ENCODE peak calls at places on chromosome 14, in eight cellular contexts. D is choroid plexus epithelial cell, K is mucosa of descending colon, W is ovary, R is astrocyte of the cerebellum, Y is tibial nerve, F is HepG2, O is right lobe of liver. H is an unnamed sample.

GRCh38 chr14:53048631-53049030 is 97.8 kb upstream of the FERMT2 start:
- DNase-seq in O (no peak), Y (no peak), R (no peak), K (no peak), D (no peak), W (no peak), F (no peak), H (no peak)

GRCh38 chr14:75824328-75824727 is 157.5 kb downstream of the TGFB3 start:
- DNase-seq in R (no peak), F (no peak), O (no peak), K (no peak), D (no peak), W (no peak), Y (no peak), H (no peak)

GRCh38 chr14:47186491-47186890 is 488.9 kb downstream of the MDGA2 start:
- DNase-seq in F (no peak), R (peak), K (no peak), Y (no peak), D (peak), W (no peak), O (no peak), H (no peak)

GRCh38 chr14:68787235-68787727 is 5.6 kb downstream of the ZFP36L1 start:
- DNase-seq in D (no peak), K (no peak), F (no peak), R (no peak), Y (no peak), O (no peak), W (peak), H (no peak)

GRCh38 chr14:59464651-59465569 is at the start of gene GPR135:
- DNase-seq in D (peak), R (no peak), K (peak), W (peak), Y (peak), F (peak), O (peak), H (peak)

GRCh38 chr14:101734241-101734847 is 27.2 kb upstream of the PPP2R5C start:
- DNase-seq in R (no peak), W (no peak), O (no peak), F (no peak), K (no peak), D (no peak), Y (no peak), H (peak)

GRCh38 chr14:33525626-33526025 is 425.2 kb downstream of the EGLN3 start:
- DNase-seq in O (no peak), F (no peak), K (no peak), D (peak), W (no peak), R (no peak), Y (no peak), H (no peak)

GRCh38 chr14:71289536-71289935 is 382.3 kb downstream of the PCNX1 start:
- DNase-seq in O (no peak), Y (no peak), D (no peak), K (peak), F (no peak), R (no peak), W (no peak), H (no peak)

GRCh38 chr14:70064111-70064885 is 124.5 kb downstream of the SLC8A3 start:
- DNase-seq in R (no peak), Y (no peak), K (no peak), D (peak), O (no peak), W (no peak), F (no peak), H (no peak)
- H3K4me3 ChIP-seq in R (no peak), Y (no peak), K (no peak), D (no peak), O (no peak), W (no peak), F (no peak), H (no peak)

GRCh38 chr14:44898547-44898946 is 63.2 kb downstream of the KLHL28 start:
- DNase-seq in O (no peak), R (no peak), Y (no peak), K (no peak), W (no peak), D (no peak), F (no peak), H (no peak)
- H3K4me3 ChIP-seq in O (no peak), R (no peak), Y (no peak), K (no peak), W (peak), D (no peak), F (peak), H (peak)

GRCh38 chr14:105013150-105013787 is 7.6 kb downstream of the CDCA4 start:
- DNase-seq in R (no peak), D (no peak), K (no peak), F (no peak), W (no peak), Y (no peak), O (no peak), H (no peak)
- H3K4me3 ChIP-seq in R (no peak), D (no peak), K (no peak), F (no peak), W (no peak), Y (no peak), O (no peak), H (no peak)

GRCh38 chr14:99952453-99952852 is 112.8 kb upstream of the EVL start:
- DNase-seq in W (no peak), Y (no peak), D (no peak), O (no peak), K (no peak), F (no peak), R (no peak), H (no peak)
- H3K4me3 ChIP-seq in W (no peak), Y (no peak), D (no peak), O (no peak), K (no peak), F (no peak), R (no peak), H (no peak)

GRCh38 chr14:60512952-60513554 is 4.1 kb downstream of the SIX6 start:
- DNase-seq in R (no peak), F (no peak), D (no peak), K (no peak), Y (no peak), W (no peak), O (no peak), H (no peak)

GRCh38 chr14:60514378-60515243 is 5.7 kb downstream of the SIX6 start:
- DNase-seq in O (no peak), W (no peak), Y (no peak), K (peak), D (no peak), F (peak), R (no peak), H (peak)

GRCh38 chr14:60510976-60511599 is 2.1 kb downstream of the SIX6 start:
- DNase-seq in R (no peak), K (no peak), W (no peak), Y (no peak), D (no peak), O (no peak), F (no peak), H (no peak)

GRCh38 chr14:60515244-60515695 is 6.3 kb downstream of the SIX6 start:
- DNase-seq in F (no peak), R (no peak), W (no peak), K (no peak), O (no peak), Y (no peak), D (no peak), H (no peak)

DNA sequence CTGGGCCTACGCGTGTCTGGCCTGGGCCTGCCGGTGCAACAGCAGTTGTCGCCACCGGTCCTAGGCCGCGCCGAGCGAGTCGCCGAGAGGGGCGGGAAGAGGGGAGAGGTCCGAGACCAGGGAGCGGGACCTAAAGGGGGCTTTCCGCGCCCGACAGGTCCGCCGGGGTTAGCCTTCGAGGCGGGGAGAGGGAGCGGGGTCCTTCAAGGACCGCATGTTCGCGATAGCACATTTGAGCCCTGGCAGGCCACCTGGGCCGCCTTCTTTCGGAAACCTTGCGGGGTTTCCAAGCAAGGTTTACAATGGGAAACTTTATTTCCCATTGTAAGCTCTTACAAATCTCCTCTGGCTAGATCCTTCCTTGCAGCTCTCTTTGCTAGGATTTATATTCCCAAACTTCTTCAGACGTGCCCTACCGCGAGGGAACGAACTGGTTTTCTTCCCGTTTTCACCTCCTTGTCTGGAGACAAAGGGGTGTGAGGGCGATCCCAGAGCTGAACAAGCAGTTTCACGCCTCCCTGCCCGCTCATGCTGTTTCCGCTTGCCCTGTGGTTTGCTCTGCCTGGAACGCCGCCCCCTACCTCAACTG is 6.8 kb downstream of the SIX6 start:
- DNase-seq in Y (no peak), W (no peak), K (no peak), O (no peak), R (no peak), D (no peak), F (no peak), H (no peak)
- H3K4me3 ChIP-seq in Y (peak), W (no peak), K (no peak), O (no peak), R (no peak), D (no peak), F (no peak), H (no peak)

GRCh38 chr14:94952097-94952496 is 182.2 kb upstream of the GSC start:
- DNase-seq in Y (no peak), O (no peak), R (no peak), D (no peak), K (no peak), W (no peak), F (no peak), H (no peak)
- H3K4me3 ChIP-seq in Y (no peak), O (no peak), R (no peak), D (no peak), K (no peak), W (no peak), F (no peak), H (no peak)